ENCODE peak calls at places on chromosomes 1 and 21, in eight cellular contexts. M is breast epithelium; Z is amniotic stem cell; T is AG09309; Y is HepG2; D is type B pancreatic cell; X is activated CD4-positive, alpha-beta T cell treated with anti-CD3 and anti-CD28 coated beads, Interleukin-2, amount 10 ng/mL, durations not matched to agents 7 days and 5 days; L is globus pallidus. G is an unnamed sample.

GRCh38 chr1:145994391-145995120 is 1.8 kb downstream of the TXNIP start:
- DNase-seq in M (no peak), Z (no peak), T (no peak), Y (no peak), D (no peak), X (peak), L (no peak), G (no peak)

GRCh38 chr1:170707959-170708666 is 44.2 kb downstream of the PRRX1 start:
- DNase-seq in M (no peak), Z (peak), T (peak), Y (peak), D (no peak), X (no peak), L (no peak), G (peak)

GRCh38 chr21:33268736-33269441 is 2.7 kb downstream of the IL10RB start:
- DNase-seq in M (peak), Z (no peak), T (no peak), Y (peak), D (no peak), X (no peak), L (no peak), G (no peak)

GRCh38 chr1:240030236-240030635 is 61.4 kb upstream of the FMN2 start:
- DNase-seq in M (no peak), Z (no peak), T (peak), Y (no peak), D (no peak), X (no peak), L (no peak), G (peak)

GRCh38 chr1:167273027-167273800 is 52.5 kb downstream of the POU2F1 start:
- DNase-seq in M (no peak), Z (no peak), T (peak), Y (no peak), D (no peak), X (no peak), L (no peak), G (peak)

GRCh38 chr1:115478933-115479551 is 141.0 kb upstream of the NGF start:
- DNase-seq in M (no peak), Z (no peak), T (no peak), Y (no peak), D (no peak), X (no peak), L (no peak), G (no peak)

GRCh38 chr1:233844697-233845096 is 59.8 kb upstream of the SLC35F3 start:
- DNase-seq in M (no peak), Z (no peak), T (no peak), Y (no peak), D (no peak), X (no peak), L (no peak), G (no peak)

GRCh38 chr1:56255516-56256181 is 323.7 kb downstream of the PLPP3 start:
- DNase-seq in M (no peak), Z (no peak), T (peak), Y (no peak), D (no peak), X (no peak), L (no peak), G (no peak)

GRCh38 chr1:235011064-235011598 is 117.5 kb downstream of the TOMM20 start:
- DNase-seq in M (no peak), Z (no peak), T (no peak), Y (no peak), D (no peak), X (peak), L (no peak), G (no peak)

GRCh38 chr21:45979651-45980050 is 1.9 kb upstream of the COL6A1 start:
- DNase-seq in M (no peak), Z (no peak), T (no peak), Y (no peak), D (no peak), X (no peak), L (no peak), G (no peak)

GRCh38 chr1:156233421-156234127 is 8.4 kb upstream of the BGLAP start:
- DNase-seq in M (no peak), Z (peak), T (peak), Y (no peak), D (no peak), X (no peak), L (no peak), G (no peak)

GRCh38 chr1:116411784-116412479 is 38.9 kb downstream of the ATP1A1 start:
- DNase-seq in M (no peak), Z (no peak), T (no peak), Y (peak), D (no peak), X (no peak), L (no peak), G (no peak)

G was measured in retinal pigment epithelial cell.